ENCODE peak calls at places on chromosomes 1 and 21, in four cellular contexts. T, Y, C and I are unnamed samples.

GRCh38 chr1:27637052-27637451 is 2.1 kb upstream of the FGR start:
- DNase-seq in Y (no peak), T (no peak), C (no peak), I (no peak)

GRCh38 chr1:235960799-235961198 is 94.1 kb upstream of the LYST start:
- DNase-seq in C (no peak), T (no peak), Y (no peak), I (no peak)

GRCh38 chr1:154326546-154327465 is 1.5 kb downstream of the ATP8B2 start:
- DNase-seq in C (peak), Y (no peak), T (peak), I (no peak)

GRCh38 chr21:34511787-34512451 is at the start of gene KCNE1:
- DNase-seq in T (peak), Y (no peak), C (no peak), I (no peak)

GRCh38 chr21:33707846-33708245 is 65.5 kb downstream of the ITSN1 start:
- DNase-seq in Y (no peak), T (no peak), C (no peak), I (no peak)

GRCh38 chr1:240705584-240705983 is 93.6 kb upstream of the GREM2 start:
- DNase-seq in C (peak), T (peak), Y (no peak), I (no peak)

GRCh38 chr1:198113302-198113701 is 43.5 kb upstream of the NEK7 start:
- DNase-seq in Y (no peak), C (peak), T (no peak), I (no peak)

GRCh38 chr1:12083766-12084165 is 20.7 kb downstream of the TNFRSF8 start:
- DNase-seq in T (peak), Y (no peak), C (peak), I (no peak)

GRCh38 chr1:55446351-55446750 is 231.2 kb upstream of the USP24 start:
- DNase-seq in Y (no peak), T (peak), C (peak), I (no peak)

GRCh38 chr1:78408192-78408591 is 82.6 kb upstream of the PTGFR start:
- DNase-seq in C (peak), T (no peak), Y (no peak), I (no peak)

GRCh38 chr21:38958940-38959685 is 153.4 kb downstream of the ETS2 start:
- DNase-seq in T (peak), C (peak), Y (no peak), I (no peak)

GRCh38 chr1:78688701-78689100 is 39.1 kb downstream of the IFI44 start:
- DNase-seq in C (peak), Y (no peak), T (peak), I (no peak)

GRCh38 chr21:46517361-46517760 is 58.7 kb downstream of the DIP2A start:
- DNase-seq in Y (no peak), C (no peak), T (no peak), I (no peak)

GRCh38 chr1:22321917-22322316 is 129.7 kb upstream of the ZBTB40 start:
- DNase-seq in Y (no peak), C (no peak), T (no peak), I (no peak)

GRCh38 chr1:27111771-27112573 is 43.0 kb downstream of the SLC9A1 start:
- DNase-seq in C (peak), T (peak), Y (peak), I (peak)

GRCh38 chr1:110600716-110601115 is 5.4 kb downstream of the KCNA2 start:
- DNase-seq in C (no peak), Y (no peak), T (no peak), I (no peak)

GRCh38 chr21:31576428-31576827 is 83.1 kb upstream of the SOD1 start:
- DNase-seq in Y (no peak), T (no peak), C (no peak), I (no peak)

GRCh38 chr1:24929876-24930702 is at the start of gene RUNX3:
- DNase-seq in C (no peak), T (no peak), Y (peak), I (peak)

GRCh38 chr1:165851034-165851658 is 23.7 kb downstream of the UCK2 start:
- DNase-seq in Y (no peak), C (peak), T (peak), I (no peak)

GRCh38 chr1:53627031-53627430 is 111.9 kb downstream of the GLIS1 start:
- DNase-seq in T (no peak), Y (no peak), C (no peak), I (no peak)

GRCh38 chr1:36084502-36085115 is 715 bp downstream of the TEKT2 start:
- DNase-seq in Y (no peak), C (no peak), T (no peak), I (no peak)

GRCh38 chr1:197144570-197145325 is 1.7 kb downstream of the ASPM start:
- DNase-seq in C (peak), Y (peak), T (no peak), I (no peak)

GRCh38 chr21:16608209-16608830 is 878.5 kb downstream of the USP25 start:
- DNase-seq in C (peak), T (no peak), Y (no peak), I (no peak)
- TF ChIP-seq CTCF in C (peak), T (no peak), Y (peak), I (no peak)

DNA sequence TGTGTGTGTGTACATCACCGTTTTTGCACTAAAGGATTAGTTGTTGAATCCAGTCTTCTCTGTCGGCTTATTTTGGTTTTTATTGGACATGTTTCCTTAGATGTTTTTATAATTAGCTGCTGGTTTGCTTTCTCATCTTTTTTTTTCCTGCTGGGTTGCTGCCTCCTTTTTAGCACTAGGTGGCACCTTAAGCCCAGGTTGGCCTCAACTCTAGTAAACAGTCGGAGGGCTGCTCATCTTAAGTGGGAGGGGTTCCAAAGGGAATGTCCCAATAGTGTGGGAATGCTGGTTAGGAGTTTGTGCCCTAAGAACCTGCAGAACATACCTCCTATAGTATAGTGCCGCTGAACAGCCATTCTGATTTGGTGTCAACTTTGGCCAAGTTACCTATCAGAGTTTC is 570.1 kb upstream of the CXADR start:
- DNase-seq in C (peak), Y (no peak), T (peak), I (no peak)
- TF ChIP-seq CTCF in C (peak), Y (peak), T (peak), I (peak)

GRCh38 chr1:17210176-17210575 is 5.2 kb downstream of the PADI1 start:
- DNase-seq in Y (no peak), C (no peak), T (no peak), I (no peak)
- TF ChIP-seq CTCF in Y (no peak), C (no peak), T (no peak), I (no peak)

GRCh38 chr1:71236503-71236902 is 155.7 kb upstream of the ZRANB2 start:
- DNase-seq in T (no peak), C (no peak), Y (no peak), I (no peak)
- TF ChIP-seq CTCF in T (no peak), C (no peak), Y (no peak), I (no peak)

DNA sequence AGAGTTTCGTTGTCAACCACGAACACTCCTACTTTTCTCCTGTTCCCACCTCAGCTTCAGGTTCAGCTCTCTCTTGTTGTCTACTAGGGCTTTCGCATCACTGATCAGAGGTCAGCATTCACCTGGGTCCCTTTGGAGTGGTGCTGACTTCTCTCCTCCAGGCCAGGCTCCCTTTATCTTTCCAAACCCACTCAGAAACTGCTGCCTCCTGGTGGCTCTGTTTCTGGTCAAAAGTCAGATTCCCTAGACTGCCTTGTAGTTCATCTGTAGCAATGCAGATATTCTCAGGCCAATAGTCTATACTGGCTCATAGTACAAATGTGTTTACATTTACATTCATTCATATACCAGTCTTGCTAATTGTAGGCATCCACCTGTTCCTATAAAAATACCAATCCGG is 6.4 kb upstream of the ERI3 start:
- DNase-seq in Y (peak), C (no peak), T (no peak), I (no peak)
- TF ChIP-seq CTCF in Y (no peak), C (peak), T (peak), I (no peak)

DNA sequence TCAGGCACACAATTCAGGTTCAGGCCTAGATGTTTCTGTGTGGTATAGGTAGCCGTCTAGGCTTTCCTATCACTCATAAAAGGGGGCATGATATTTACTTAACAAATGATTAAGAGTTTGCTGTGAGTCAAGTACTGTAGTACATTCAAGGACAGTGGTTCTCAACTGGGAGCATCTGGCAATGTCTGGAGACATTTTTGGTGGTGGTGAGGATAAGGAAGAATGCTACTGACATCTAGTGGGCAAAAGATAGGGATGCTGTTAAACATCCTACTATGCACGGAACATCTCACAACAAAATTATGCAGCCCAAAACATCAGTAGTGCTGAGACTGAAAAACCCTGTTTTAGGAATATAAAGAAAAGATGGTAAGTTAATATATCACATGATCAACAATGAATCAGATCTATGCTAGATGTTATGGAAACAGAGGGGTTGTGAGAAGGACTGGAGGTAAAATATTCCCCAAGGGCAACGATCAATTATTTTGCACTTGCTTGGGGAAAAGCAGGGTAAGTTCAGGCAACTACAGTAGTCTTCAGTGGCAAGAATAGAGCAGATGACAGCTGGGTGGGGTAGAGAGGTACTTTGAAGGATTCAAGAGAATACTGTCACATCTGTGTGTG is 4.9 kb downstream of the DNTTIP2 start:
- DNase-seq in C (peak), T (peak), Y (peak), I (no peak)
- TF ChIP-seq CTCF in C (peak), T (no peak), Y (peak), I (peak)

GRCh38 chr1:156486421-156487344 is 13.9 kb downstream of the MEF2D start:
- DNase-seq in T (no peak), Y (no peak), C (no peak), I (no peak)

GRCh38 chr1:156487862-156488261 is 12.7 kb downstream of the MEF2D start:
- DNase-seq in C (no peak), Y (no peak), T (no peak), I (no peak)

GRCh38 chr1:156484480-156485058 is 16.0 kb downstream of the MEF2D start:
- DNase-seq in Y (no peak), C (no peak), T (no peak), I (no peak)

GRCh38 chr1:156483397-156483796 is 17.2 kb downstream of the MEF2D start:
- DNase-seq in Y (no peak), C (no peak), T (no peak), I (no peak)

GRCh38 chr1:156485984-156486383 is 14.6 kb downstream of the MEF2D start:
- DNase-seq in Y (no peak), C (no peak), T (no peak), I (no peak)
- TF ChIP-seq CTCF in Y (no peak), C (no peak), T (no peak), I (no peak)